ENCODE peak calls at places on chromosomes 16 and 17, in eight cellular contexts. One of them, this sample, is unnamed.

GRCh38 chr17:72099919-72100318 is 20.9 kb upstream of the SOX9 start:
- DNase-seq in left ventricle myocardium inferior: no peak
- DNase-seq in fibroblast of lung: peak
- DNase-seq in cardiac muscle cell: no peak
- DNase-seq in psoas muscle: no peak
- DNase-seq in PC-9: no peak
- DNase-seq in endothelial cell of umbilical vein: no peak
- DNase-seq in AG04450: peak
- DNase-seq in this sample: no peak

GRCh38 chr16:27110524-27110896 is 43.8 kb downstream of the C16orf82 start:
- DNase-seq in left ventricle myocardium inferior: no peak
- DNase-seq in fibroblast of lung: no peak
- DNase-seq in cardiac muscle cell: no peak
- DNase-seq in psoas muscle: no peak
- DNase-seq in PC-9: no peak
- DNase-seq in endothelial cell of umbilical vein: no peak
- DNase-seq in AG04450: no peak
- DNase-seq in this sample: no peak

GRCh38 chr16:69865701-69866100 is 85.4 kb upstream of the CLEC18A start:
- DNase-seq in left ventricle myocardium inferior: peak
- DNase-seq in fibroblast of lung: peak
- DNase-seq in cardiac muscle cell: peak
- DNase-seq in psoas muscle: no peak
- DNase-seq in PC-9: peak
- DNase-seq in endothelial cell of umbilical vein: no peak
- DNase-seq in AG04450: peak
- DNase-seq in this sample: no peak

GRCh38 chr17:7562208-7562605 is 488 bp downstream of the SENP3 start:
- DNase-seq in left ventricle myocardium inferior: no peak
- DNase-seq in fibroblast of lung: no peak
- DNase-seq in cardiac muscle cell: peak
- DNase-seq in psoas muscle: no peak
- DNase-seq in PC-9: no peak
- DNase-seq in endothelial cell of umbilical vein: no peak
- DNase-seq in AG04450: no peak
- DNase-seq in this sample: no peak

GRCh38 chr16:27369806-27370205 is 32.2 kb upstream of the IL21R start:
- DNase-seq in left ventricle myocardium inferior: no peak
- DNase-seq in fibroblast of lung: peak
- DNase-seq in cardiac muscle cell: no peak
- DNase-seq in psoas muscle: no peak
- DNase-seq in PC-9: no peak
- DNase-seq in endothelial cell of umbilical vein: no peak
- DNase-seq in AG04450: peak
- DNase-seq in this sample: no peak

GRCh38 chr16:6157806-6158205 is 1060.2 kb upstream of the EEF2KMT start:
- DNase-seq in left ventricle myocardium inferior: no peak
- DNase-seq in fibroblast of lung: no peak
- DNase-seq in cardiac muscle cell: no peak
- DNase-seq in psoas muscle: no peak
- DNase-seq in PC-9: no peak
- DNase-seq in endothelial cell of umbilical vein: no peak
- DNase-seq in AG04450: no peak
- DNase-seq in this sample: no peak

GRCh38 chr17:80885922-80886582 is 105.6 kb upstream of the CHMP6 start:
- DNase-seq in left ventricle myocardium inferior: peak
- DNase-seq in fibroblast of lung: no peak
- DNase-seq in cardiac muscle cell: no peak
- DNase-seq in psoas muscle: no peak
- DNase-seq in PC-9: no peak
- DNase-seq in endothelial cell of umbilical vein: no peak
- DNase-seq in AG04450: no peak
- DNase-seq in this sample: no peak

GRCh38 chr16:14071576-14072271 is 605 bp downstream of the MRTFB start:
- DNase-seq in left ventricle myocardium inferior: no peak
- DNase-seq in fibroblast of lung: peak
- DNase-seq in cardiac muscle cell: no peak
- DNase-seq in psoas muscle: no peak
- DNase-seq in PC-9: no peak
- DNase-seq in endothelial cell of umbilical vein: peak
- DNase-seq in AG04450: no peak
- DNase-seq in this sample: no peak

GRCh38 chr17:1485748-1486376 is 6.6 kb downstream of the MYO1C start:
- DNase-seq in left ventricle myocardium inferior: peak
- DNase-seq in fibroblast of lung: peak
- DNase-seq in cardiac muscle cell: peak
- DNase-seq in psoas muscle: peak
- DNase-seq in PC-9: peak
- DNase-seq in endothelial cell of umbilical vein: peak
- DNase-seq in AG04450: no peak
- DNase-seq in this sample: no peak

GRCh38 chr17:9256944-9257629 is 235.8 kb downstream of the NTN1 start:
- DNase-seq in left ventricle myocardium inferior: no peak
- DNase-seq in fibroblast of lung: peak
- DNase-seq in cardiac muscle cell: no peak
- DNase-seq in psoas muscle: no peak
- DNase-seq in PC-9: no peak
- DNase-seq in endothelial cell of umbilical vein: peak
- DNase-seq in AG04450: no peak
- DNase-seq in this sample: no peak

GRCh38 chr17:9644910-9645751 is at the start of gene USP43:
- DNase-seq in left ventricle myocardium inferior: no peak
- DNase-seq in fibroblast of lung: peak
- DNase-seq in cardiac muscle cell: peak
- DNase-seq in psoas muscle: peak
- DNase-seq in PC-9: peak
- DNase-seq in endothelial cell of umbilical vein: no peak
- DNase-seq in AG04450: no peak
- DNase-seq in this sample: no peak

GRCh38 chr17:73020110-73020509 is 72.4 kb downstream of the SLC39A11 start:
- DNase-seq in left ventricle myocardium inferior: no peak
- DNase-seq in fibroblast of lung: no peak
- DNase-seq in cardiac muscle cell: no peak
- DNase-seq in psoas muscle: no peak
- DNase-seq in PC-9: no peak
- DNase-seq in endothelial cell of umbilical vein: no peak
- DNase-seq in AG04450: no peak
- DNase-seq in this sample: no peak

GRCh38 chr17:46766493-46767491 is 51.7 kb downstream of the WNT3 start:
- DNase-seq in left ventricle myocardium inferior: no peak
- DNase-seq in fibroblast of lung: no peak
- DNase-seq in cardiac muscle cell: no peak
- DNase-seq in psoas muscle: no peak
- DNase-seq in PC-9: no peak
- DNase-seq in endothelial cell of umbilical vein: no peak
- DNase-seq in AG04450: no peak
- DNase-seq in this sample: no peak

GRCh38 chr17:46763416-46763815 is 55.1 kb downstream of the WNT3 start:
- DNase-seq in left ventricle myocardium inferior: no peak
- DNase-seq in fibroblast of lung: no peak
- DNase-seq in cardiac muscle cell: no peak
- DNase-seq in psoas muscle: no peak
- DNase-seq in PC-9: no peak
- DNase-seq in endothelial cell of umbilical vein: no peak
- DNase-seq in AG04450: no peak
- DNase-seq in this sample: no peak

GRCh38 chr17:46765491-46765890 is 53.0 kb downstream of the WNT3 start:
- DNase-seq in left ventricle myocardium inferior: no peak
- DNase-seq in fibroblast of lung: no peak
- DNase-seq in cardiac muscle cell: no peak
- DNase-seq in psoas muscle: no peak
- DNase-seq in PC-9: no peak
- DNase-seq in endothelial cell of umbilical vein: no peak
- DNase-seq in AG04450: no peak
- DNase-seq in this sample: no peak

GRCh38 chr17:46764335-46764708 is 54.2 kb downstream of the WNT3 start:
- DNase-seq in left ventricle myocardium inferior: no peak
- DNase-seq in fibroblast of lung: no peak
- DNase-seq in cardiac muscle cell: no peak
- DNase-seq in psoas muscle: no peak
- DNase-seq in PC-9: no peak
- DNase-seq in endothelial cell of umbilical vein: no peak
- DNase-seq in AG04450: no peak
- DNase-seq in this sample: no peak

DNA sequence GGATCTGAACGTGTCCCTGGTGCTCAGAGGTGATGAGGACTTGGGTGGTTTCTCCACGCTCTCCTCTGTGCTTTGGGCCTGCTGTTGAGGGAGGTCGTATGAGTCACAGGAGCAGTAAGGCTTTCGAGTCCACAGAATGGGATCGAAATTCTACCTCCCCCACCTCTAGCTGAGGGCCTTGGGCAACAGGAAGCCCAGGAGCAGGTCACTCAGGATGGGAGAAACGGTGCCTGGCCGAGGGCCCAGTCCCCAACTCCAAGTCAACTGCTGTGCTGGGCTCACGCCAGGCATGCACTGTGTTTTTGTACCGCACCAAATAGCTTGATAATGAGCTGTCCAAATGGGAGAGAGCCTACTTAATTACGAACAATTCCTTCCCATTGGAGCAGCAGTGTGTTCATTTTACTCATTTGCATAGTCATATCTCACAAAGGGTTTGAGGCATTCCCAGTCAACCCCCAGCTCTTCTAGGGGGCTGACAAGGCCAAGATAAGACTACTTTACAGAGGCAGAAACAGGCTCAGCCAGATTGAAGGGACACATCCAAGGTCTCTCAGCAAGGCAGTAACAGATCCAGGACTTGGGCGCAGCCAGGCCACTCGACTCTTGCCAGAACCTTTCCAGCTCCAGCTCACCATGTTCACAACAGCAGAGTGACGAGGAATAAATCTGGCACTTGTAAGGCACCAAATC is 53.6 kb downstream of the WNT3 start:
- DNase-seq in left ventricle myocardium inferior: peak
- DNase-seq in fibroblast of lung: peak
- DNase-seq in cardiac muscle cell: no peak
- DNase-seq in psoas muscle: peak
- DNase-seq in PC-9: peak
- DNase-seq in endothelial cell of umbilical vein: peak
- DNase-seq in AG04450: peak
- DNase-seq in this sample: no peak
- H3K27ac ChIP-seq in left ventricle myocardium inferior: peak
- H3K27ac ChIP-seq in fibroblast of lung: peak
- H3K27ac ChIP-seq in cardiac muscle cell: no peak
- H3K27ac ChIP-seq in psoas muscle: no peak
- H3K27ac ChIP-seq in PC-9: peak
- H3K27ac ChIP-seq in endothelial cell of umbilical vein: peak
- H3K27ac ChIP-seq in AG04450: peak
- H3K27ac ChIP-seq in this sample: no peak

GRCh38 chr16:55214412-55214811 is 109.6 kb upstream of the IRX6 start:
- DNase-seq in left ventricle myocardium inferior: no peak
- DNase-seq in fibroblast of lung: no peak
- DNase-seq in cardiac muscle cell: no peak
- DNase-seq in psoas muscle: no peak
- DNase-seq in PC-9: no peak
- DNase-seq in endothelial cell of umbilical vein: no peak
- DNase-seq in AG04450: no peak
- DNase-seq in this sample: no peak
- TF ChIP-seq CTCF in left ventricle myocardium inferior: no peak
- TF ChIP-seq CTCF in fibroblast of lung: no peak
- TF ChIP-seq CTCF in cardiac muscle cell: no peak
- TF ChIP-seq CTCF in psoas muscle: no peak
- TF ChIP-seq CTCF in PC-9: no peak
- TF ChIP-seq CTCF in endothelial cell of umbilical vein: no peak
- TF ChIP-seq CTCF in AG04450: no peak
- TF ChIP-seq CTCF in this sample: no peak

GRCh38 chr17:65137076-65137935 is at the start of gene RGS9:
- DNase-seq in left ventricle myocardium inferior: peak
- DNase-seq in fibroblast of lung: peak
- DNase-seq in cardiac muscle cell: peak
- DNase-seq in psoas muscle: peak
- DNase-seq in PC-9: peak
- DNase-seq in endothelial cell of umbilical vein: peak
- DNase-seq in AG04450: no peak
- DNase-seq in this sample: peak
- H3K4me3 ChIP-seq in left ventricle myocardium inferior: peak
- H3K4me3 ChIP-seq in fibroblast of lung: peak
- H3K4me3 ChIP-seq in cardiac muscle cell: peak
- H3K4me3 ChIP-seq in psoas muscle: peak
- H3K4me3 ChIP-seq in PC-9: peak
- H3K4me3 ChIP-seq in endothelial cell of umbilical vein: peak
- H3K4me3 ChIP-seq in AG04450: peak
- H3K4me3 ChIP-seq in this sample: peak

GRCh38 chr16:85151079-85151602 is 38.9 kb upstream of the CIBAR2 start:
- DNase-seq in left ventricle myocardium inferior: no peak
- DNase-seq in fibroblast of lung: no peak
- DNase-seq in cardiac muscle cell: no peak
- DNase-seq in psoas muscle: no peak
- DNase-seq in PC-9: no peak
- DNase-seq in endothelial cell of umbilical vein: no peak
- DNase-seq in AG04450: no peak
- DNase-seq in this sample: no peak

GRCh38 chr16:85152414-85153030 is 40.2 kb upstream of the CIBAR2 start:
- DNase-seq in left ventricle myocardium inferior: no peak
- DNase-seq in fibroblast of lung: no peak
- DNase-seq in cardiac muscle cell: no peak
- DNase-seq in psoas muscle: peak
- DNase-seq in PC-9: no peak
- DNase-seq in endothelial cell of umbilical vein: no peak
- DNase-seq in AG04450: no peak
- DNase-seq in this sample: no peak

GRCh38 chr16:85153046-85153445 is 40.8 kb upstream of the CIBAR2 start:
- DNase-seq in left ventricle myocardium inferior: no peak
- DNase-seq in fibroblast of lung: no peak
- DNase-seq in cardiac muscle cell: no peak
- DNase-seq in psoas muscle: no peak
- DNase-seq in PC-9: no peak
- DNase-seq in endothelial cell of umbilical vein: no peak
- DNase-seq in AG04450: no peak
- DNase-seq in this sample: no peak

GRCh38 chr16:85150331-85150940 is 38.2 kb upstream of the CIBAR2 start:
- DNase-seq in left ventricle myocardium inferior: no peak
- DNase-seq in fibroblast of lung: no peak
- DNase-seq in cardiac muscle cell: no peak
- DNase-seq in psoas muscle: no peak
- DNase-seq in PC-9: no peak
- DNase-seq in endothelial cell of umbilical vein: no peak
- DNase-seq in AG04450: no peak
- DNase-seq in this sample: no peak

DNA sequence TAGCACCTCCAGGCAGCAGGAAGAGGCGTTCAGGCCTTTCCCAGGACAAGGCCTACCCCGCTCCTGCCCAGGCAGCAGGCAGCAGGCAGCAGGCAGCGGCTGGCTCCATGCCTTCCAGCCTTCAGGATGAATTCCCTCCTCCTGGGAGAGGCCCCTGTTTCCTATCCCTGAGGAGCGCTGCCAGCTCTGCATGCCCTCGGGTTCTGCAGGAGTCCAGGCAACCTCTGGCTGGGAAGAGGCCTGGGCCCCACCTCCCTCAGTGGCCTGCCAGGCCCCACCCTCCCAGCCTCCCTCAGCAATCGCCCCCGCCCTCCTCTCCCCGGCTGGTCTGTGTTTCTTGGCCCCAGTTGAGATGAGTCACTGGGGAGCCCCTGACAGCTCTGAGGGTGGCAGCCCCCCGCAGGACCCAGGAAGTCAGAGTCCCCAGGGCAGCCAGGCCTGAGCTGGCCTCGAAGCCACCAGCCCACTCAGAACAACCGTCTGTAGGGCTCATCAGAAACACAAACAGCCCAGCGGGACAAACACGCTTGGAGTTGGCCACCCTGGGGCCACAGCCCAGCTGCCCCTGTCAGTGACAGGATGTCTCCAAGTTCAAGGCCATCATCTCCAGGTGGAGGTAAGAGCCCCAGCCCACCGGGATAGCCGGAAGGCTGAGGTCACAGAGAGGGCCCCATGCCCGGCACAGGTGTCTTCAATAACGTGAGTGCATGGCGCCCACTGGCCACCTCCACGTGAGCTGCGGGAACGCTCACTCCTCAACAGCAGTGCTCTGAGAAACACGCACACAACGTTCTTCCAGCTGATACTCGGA is 39.5 kb upstream of the CIBAR2 start:
- DNase-seq in left ventricle myocardium inferior: peak
- DNase-seq in fibroblast of lung: peak
- DNase-seq in cardiac muscle cell: no peak
- DNase-seq in psoas muscle: peak
- DNase-seq in PC-9: peak
- DNase-seq in endothelial cell of umbilical vein: peak
- DNase-seq in AG04450: peak
- DNase-seq in this sample: peak
- H3K27ac ChIP-seq in left ventricle myocardium inferior: peak
- H3K27ac ChIP-seq in fibroblast of lung: no peak
- H3K27ac ChIP-seq in cardiac muscle cell: peak
- H3K27ac ChIP-seq in psoas muscle: peak
- H3K27ac ChIP-seq in PC-9: no peak
- H3K27ac ChIP-seq in endothelial cell of umbilical vein: no peak
- H3K27ac ChIP-seq in AG04450: peak
- H3K27ac ChIP-seq in this sample: peak